ENCODE peak calls at places on chromosomes 4 and X, in five cellular contexts. F is fibroblast of pulmonary artery, G is fibroblast of lung, S is testis, O is tibial nerve. R is an unnamed sample.

GRCh38 chrX:132505116-132505515 is 16.3 kb upstream of the MBNL3 start:
- DNase-seq in O (peak; percentile 23), S (peak; percentile 23), F (peak; percentile 22), G (peak; percentile 51), R (peak; percentile 69)

GRCh38 chr4:20194079-20195013 is 57.4 kb upstream of the SLIT2 start:
- DNase-seq in F (peak; percentile 92), G (peak; percentile 88), O (no peak), S (no peak), R (no peak)

GRCh38 chr4:2366252-2367192 is 51.9 kb downstream of the ZFYVE28 start:
- DNase-seq in O (no peak), G (peak; percentile 38), S (peak; percentile 62), F (no peak), R (peak; percentile 79)

GRCh38 chr4:152014280-152014679 is 253.5 kb upstream of the GATB start:
- DNase-seq in S (no peak), G (no peak), O (no peak), F (no peak), R (no peak)

GRCh38 chr4:5164221-5164912 is 113.1 kb downstream of the STK32B start:
- DNase-seq in F (no peak), G (no peak), O (no peak), S (no peak), R (no peak)

GRCh38 chr4:78242071-78242470 is 184.9 kb downstream of the FRAS1 start:
- DNase-seq in G (peak; percentile 17), S (no peak), F (no peak), O (no peak), R (no peak)

GRCh38 chr4:182265881-182266280 is 22.7 kb downstream of the TENM3 start:
- DNase-seq in S (no peak), O (no peak), F (no peak), G (no peak), R (no peak)

GRCh38 chrX:100076031-100076430 is 334.0 kb downstream of the PCDH19 start:
- DNase-seq in G (no peak), S (no peak), F (no peak), O (no peak), R (no peak)

GRCh38 chr4:76787898-76788297 is 110.0 kb downstream of the SOWAHB start:
- DNase-seq in G (no peak), O (no peak), S (no peak), F (no peak), R (no peak)

GRCh38 chrX:101595739-101596419 is 21.9 kb downstream of the ARMCX6 start:
- DNase-seq in F (peak; percentile 81), S (peak; percentile 22), O (peak; percentile 51), G (peak; percentile 83), R (peak; percentile 25)

GRCh38 chrX:123610915-123611314 is 121.9 kb downstream of the THOC2 start:
- DNase-seq in F (no peak), S (no peak), G (no peak), O (no peak), R (no peak)

GRCh38 chrX:135516376-135516775 is 4.1 kb upstream of the INTS6L start:
- DNase-seq in S (no peak), F (no peak), G (no peak), O (no peak), R (no peak)

GRCh38 chrX:45622538-45622937 is 421.9 kb upstream of the DIPK2B start:
- DNase-seq in F (peak; percentile 10), O (no peak), G (peak; percentile 29), S (no peak), R (no peak)

GRCh38 chr4:11428701-11429571 is at the start of gene HS3ST1:
- DNase-seq in S (peak; percentile 81), O (peak; percentile 71), F (peak; percentile 83), G (peak; percentile 57), R (peak; percentile 88)

GRCh38 chr4:14967982-14968381 is 34.3 kb upstream of the CPEB2 start:
- DNase-seq in S (no peak), F (peak; percentile 4), G (peak; percentile 35), O (no peak), R (no peak)

GRCh38 chr4:100644150-100644549 is 126.3 kb upstream of the EMCN start:
- DNase-seq in F (no peak), G (no peak), O (no peak), S (no peak), R (no peak)

GRCh38 chr4:24754586-24754985 is 40.8 kb upstream of the SOD3 start:
- DNase-seq in G (no peak), S (no peak), O (no peak), F (no peak), R (no peak)

GRCh38 chrX:30635630-30636029 is 17.6 kb upstream of the GK start:
- DNase-seq in S (no peak), G (peak; percentile 42), O (no peak), F (peak; percentile 35), R (no peak)

GRCh38 chrX:19811807-19812604 is 75.4 kb downstream of the SH3KBP1 start:
- DNase-seq in F (peak; percentile 62), O (no peak), G (peak; percentile 89), S (no peak), R (no peak)

GRCh38 chr4:18980516-18981233 is 959.1 kb upstream of the LCORL start:
- DNase-seq in G (no peak), S (no peak), F (no peak), O (no peak), R (no peak)

GRCh38 chrX:87338510-87338909 is 179.1 kb upstream of the KLHL4 start:
- DNase-seq in F (peak; percentile 53), S (no peak), G (peak; percentile 39), O (no peak), R (no peak)

GRCh38 chr4:141193516-141193915 is 27.2 kb upstream of the ZNF330 start:
- DNase-seq in O (no peak), S (no peak), F (no peak), G (no peak), R (no peak)

GRCh38 chrX:109475174-109475891 is 6.6 kb downstream of the GUCY2F start:
- DNase-seq in F (peak; percentile 64), S (peak; percentile 55), O (peak; percentile 30), G (peak; percentile 51), R (peak; percentile 49)

GRCh38 chrX:17160971-17161370 is 214.0 kb upstream of the NHS start:
- DNase-seq in F (no peak), S (no peak), O (no peak), G (no peak), R (no peak)

GRCh38 chrX:23332888-23333821 is 1.5 kb upstream of the PTCHD1 start:
- DNase-seq in O (no peak), G (no peak), F (no peak), S (no peak), R (no peak)

GRCh38 chr4:164924670-164925238 is 47.8 kb downstream of the APELA start:
- DNase-seq in G (no peak), F (no peak), O (no peak), S (no peak), R (no peak)

GRCh38 chr4:127165971-127166370 is 466.8 kb upstream of the INTU start:
- DNase-seq in S (no peak), F (no peak), O (no peak), G (no peak), R (no peak)

GRCh38 chrX:24023972-24024664 is 2.9 kb downstream of the KLHL15 start:
- DNase-seq in G (peak; percentile 31), F (peak; percentile 26), S (no peak), O (peak; percentile 4), R (no peak)

GRCh38 chrX:40175416-40176255 is 77.9 kb upstream of the BCOR start:
- DNase-seq in G (peak; percentile 45), F (peak; percentile 56), S (peak; percentile 75), O (peak; percentile 63), R (peak; percentile 81)

GRCh38 chr4:55321707-55322264 is 24.3 kb upstream of the SRD5A3 start:
- DNase-seq in S (peak; percentile 88), O (peak; percentile 97), G (peak; percentile 87), F (peak; percentile 93), R (peak; percentile 80)

GRCh38 chr4:102868782-102869568 is at the start of gene CISD2:
- DNase-seq in F (peak; percentile 91), S (peak; percentile 93), G (peak; percentile 87), O (peak; percentile 83), R (peak; percentile 94)
- TF ChIP-seq CTCF in F (no peak), S (no peak), G (no peak), O (no peak), R (no peak)

GRCh38 chr4:38782452-38783108 is at the start of gene TLR10:
- DNase-seq in F (peak; percentile 64), S (peak; percentile 37), O (peak; percentile 77), G (peak; percentile 59), R (peak; percentile 65)

GRCh38 chr4:38781854-38782261 is 932 bp downstream of the TLR10 start:
- DNase-seq in F (no peak), G (no peak), S (no peak), O (no peak), R (no peak)

GRCh38 chr4:38785041-38785790 is 2.4 kb upstream of the TLR10 start:
- DNase-seq in G (no peak), O (no peak), F (no peak), S (no peak), R (no peak)

GRCh38 chr4:38784141-38784540 is 1.4 kb upstream of the TLR10 start:
- DNase-seq in S (no peak), G (no peak), F (no peak), O (no peak), R (no peak)

DNA sequence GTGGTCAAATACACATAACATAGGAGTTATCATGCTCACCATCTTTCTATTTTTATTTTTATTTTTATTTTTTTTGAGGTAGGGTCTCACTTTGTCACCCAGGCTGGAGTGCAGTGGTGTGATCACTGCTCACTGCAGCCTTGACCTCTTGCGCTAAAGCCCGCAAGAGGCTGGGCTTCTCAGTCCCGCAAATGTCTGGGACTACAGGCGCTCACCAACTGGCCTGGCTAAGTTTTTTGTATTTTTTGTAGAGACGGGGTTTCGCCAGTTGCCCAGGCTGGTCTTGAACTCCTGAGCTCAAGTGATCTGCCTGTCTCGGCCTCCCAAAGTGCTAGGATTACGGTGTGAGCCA is 295 bp upstream of the TLR10 start:
- DNase-seq in G (no peak), S (no peak), F (no peak), O (no peak), R (no peak)
- TF ChIP-seq CTCF in G (peak; percentile 2), S (no peak), F (no peak), O (no peak), R (no peak)

GRCh38 chr4:145061325-145061920 is 36.6 kb downstream of the ANAPC10 start:
- DNase-seq in F (peak; percentile 86), O (no peak), G (peak; percentile 81), S (no peak), R (no peak)
- TF ChIP-seq CTCF in F (peak; percentile 30), O (peak; percentile 40), G (no peak), S (peak; percentile 57), R (peak; percentile 59)

DNA sequence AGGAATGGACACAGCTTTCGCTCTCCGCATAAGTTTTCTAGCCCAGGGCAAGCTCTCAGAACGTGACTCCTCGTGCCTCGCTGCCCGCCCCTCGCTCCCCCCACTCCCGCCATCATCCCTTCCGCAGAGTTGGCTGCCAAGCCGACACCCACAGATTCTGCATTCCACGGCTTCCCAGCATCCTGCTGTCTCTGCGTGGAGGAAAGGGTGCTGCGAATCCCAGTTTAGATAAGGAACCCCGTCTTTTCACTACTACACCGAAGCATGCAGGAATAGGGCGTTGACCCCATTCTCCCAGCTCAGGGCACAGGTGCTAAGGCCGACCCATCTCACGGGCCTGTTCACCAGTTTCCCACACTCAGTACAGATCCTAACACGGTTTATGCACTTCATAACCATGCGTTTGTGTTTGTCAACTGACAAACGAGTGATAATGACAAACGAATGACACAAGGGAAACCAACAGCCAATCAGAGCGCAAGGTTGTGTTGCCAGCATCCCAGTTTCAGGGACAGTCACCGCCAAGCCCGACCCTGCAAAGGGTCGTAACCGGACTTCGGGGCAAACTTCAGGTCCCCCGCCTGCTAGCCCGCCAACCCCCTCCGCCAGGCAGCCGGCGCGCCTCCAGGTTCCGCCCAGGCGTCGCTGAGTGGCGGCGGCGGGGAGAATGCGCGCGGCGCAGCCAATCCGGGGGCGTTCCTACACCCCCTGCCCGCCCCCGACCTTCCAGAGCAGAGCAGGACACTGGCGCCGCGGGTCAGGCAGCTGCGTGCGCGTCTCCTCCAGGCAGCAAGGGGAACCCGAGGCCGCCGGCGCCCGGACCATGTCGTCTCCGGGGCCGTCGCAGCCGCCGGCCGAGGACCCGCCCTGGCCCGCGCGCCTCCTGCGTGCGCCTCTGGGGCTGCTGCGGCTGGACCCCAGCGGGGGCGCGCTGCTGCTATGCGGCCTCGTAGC is at the start of gene CYP2U1:
- DNase-seq in O (peak; percentile 79), S (peak; percentile 93), G (peak; percentile 72), F (peak; percentile 75), R (peak; percentile 77)
- TF ChIP-seq CTCF in O (peak; percentile 16), S (no peak), G (no peak), F (no peak), R (no peak)

R was measured in adrenal gland.